ENCODE peak calls at places on chromosomes 12 and 14, in eight cellular contexts. One of them, this sample, is unnamed. For H3K4me1, the result is how much of the 10 kb centered on the place peaks cover.

GRCh38 chr12:9868271-9868815 is 811 bp downstream of the CLEC2B start:
- DNase-seq in body of pancreas: no peak
- DNase-seq in fibroblast of lung: no peak
- DNase-seq in CD8-positive, alpha-beta T cell: no peak
- DNase-seq in GM23248: peak
- DNase-seq in effector memory CD4-positive, alpha-beta T cell: no peak
- DNase-seq in psoas muscle: no peak
- DNase-seq in left ventricle myocardium inferior: no peak
- DNase-seq in this sample: peak

GRCh38 chr12:108321688-108322087 is 17.4 kb downstream of the CMKLR1 start:
- DNase-seq in psoas muscle: no peak
- DNase-seq in CD8-positive, alpha-beta T cell: no peak
- DNase-seq in effector memory CD4-positive, alpha-beta T cell: no peak
- DNase-seq in fibroblast of lung: no peak
- DNase-seq in left ventricle myocardium inferior: no peak
- DNase-seq in GM23248: no peak
- DNase-seq in body of pancreas: no peak
- DNase-seq in this sample: no peak

GRCh38 chr14:33755358-33755757 is 195.5 kb downstream of the EGLN3 start:
- DNase-seq in psoas muscle: no peak
- DNase-seq in body of pancreas: no peak
- DNase-seq in left ventricle myocardium inferior: no peak
- DNase-seq in CD8-positive, alpha-beta T cell: no peak
- DNase-seq in fibroblast of lung: peak
- DNase-seq in GM23248: peak
- DNase-seq in effector memory CD4-positive, alpha-beta T cell: no peak
- DNase-seq in this sample: no peak

GRCh38 chr12:132537049-132537448 is 47.1 kb downstream of the FBRSL1 start:
- DNase-seq in fibroblast of lung: no peak
- DNase-seq in psoas muscle: no peak
- DNase-seq in CD8-positive, alpha-beta T cell: no peak
- DNase-seq in body of pancreas: no peak
- DNase-seq in effector memory CD4-positive, alpha-beta T cell: no peak
- DNase-seq in GM23248: no peak
- DNase-seq in left ventricle myocardium inferior: no peak
- DNase-seq in this sample: no peak

GRCh38 chr14:72576258-72576657 is 317.6 kb downstream of the DPF3 start:
- DNase-seq in effector memory CD4-positive, alpha-beta T cell: no peak
- DNase-seq in body of pancreas: no peak
- DNase-seq in GM23248: peak
- DNase-seq in left ventricle myocardium inferior: no peak
- DNase-seq in psoas muscle: no peak
- DNase-seq in fibroblast of lung: no peak
- DNase-seq in CD8-positive, alpha-beta T cell: no peak
- DNase-seq in this sample: no peak

GRCh38 chr14:61582815-61583214 is 112.5 kb upstream of the HIF1A start:
- DNase-seq in CD8-positive, alpha-beta T cell: no peak
- DNase-seq in body of pancreas: no peak
- DNase-seq in fibroblast of lung: peak
- DNase-seq in left ventricle myocardium inferior: no peak
- DNase-seq in GM23248: peak
- DNase-seq in effector memory CD4-positive, alpha-beta T cell: no peak
- DNase-seq in psoas muscle: no peak
- DNase-seq in this sample: no peak

GRCh38 chr12:76216585-76217472 is 131.4 kb downstream of the BBS10 start:
- DNase-seq in left ventricle myocardium inferior: no peak
- DNase-seq in psoas muscle: no peak
- DNase-seq in effector memory CD4-positive, alpha-beta T cell: no peak
- DNase-seq in body of pancreas: no peak
- DNase-seq in fibroblast of lung: no peak
- DNase-seq in GM23248: no peak
- DNase-seq in CD8-positive, alpha-beta T cell: no peak
- DNase-seq in this sample: no peak

GRCh38 chr14:71498151-71498734 is 434.0 kb upstream of the RGS6 start:
- DNase-seq in left ventricle myocardium inferior: no peak
- DNase-seq in body of pancreas: no peak
- DNase-seq in psoas muscle: no peak
- DNase-seq in CD8-positive, alpha-beta T cell: no peak
- DNase-seq in effector memory CD4-positive, alpha-beta T cell: no peak
- DNase-seq in fibroblast of lung: peak
- DNase-seq in GM23248: peak
- DNase-seq in this sample: no peak

GRCh38 chr12:89353823-89354629 is 1.7 kb upstream of the DUSP6 start:
- DNase-seq in GM23248: peak
- DNase-seq in effector memory CD4-positive, alpha-beta T cell: peak
- DNase-seq in left ventricle myocardium inferior: peak
- DNase-seq in body of pancreas: peak
- DNase-seq in psoas muscle: peak
- DNase-seq in CD8-positive, alpha-beta T cell: peak
- DNase-seq in fibroblast of lung: peak
- DNase-seq in this sample: peak

GRCh38 chr12:104793280-104793679 is 164.8 kb downstream of the SLC41A2 start:
- DNase-seq in fibroblast of lung: peak
- DNase-seq in effector memory CD4-positive, alpha-beta T cell: no peak
- DNase-seq in body of pancreas: no peak
- DNase-seq in left ventricle myocardium inferior: no peak
- DNase-seq in psoas muscle: no peak
- DNase-seq in GM23248: peak
- DNase-seq in CD8-positive, alpha-beta T cell: no peak
- DNase-seq in this sample: no peak

GRCh38 chr14:68249534-68250517 is 430.2 kb downstream of the RAD51B start:
- DNase-seq in effector memory CD4-positive, alpha-beta T cell: no peak
- DNase-seq in fibroblast of lung: peak
- DNase-seq in CD8-positive, alpha-beta T cell: no peak
- DNase-seq in body of pancreas: no peak
- DNase-seq in psoas muscle: no peak
- DNase-seq in left ventricle myocardium inferior: no peak
- DNase-seq in GM23248: peak
- DNase-seq in this sample: no peak

GRCh38 chr14:68248481-68249255 is 429.1 kb downstream of the RAD51B start:
- DNase-seq in GM23248: peak
- DNase-seq in body of pancreas: peak
- DNase-seq in CD8-positive, alpha-beta T cell: no peak
- DNase-seq in psoas muscle: peak
- DNase-seq in left ventricle myocardium inferior: no peak
- DNase-seq in effector memory CD4-positive, alpha-beta T cell: no peak
- DNase-seq in fibroblast of lung: peak
- DNase-seq in this sample: no peak

GRCh38 chr14:68247281-68247680 is 427.7 kb downstream of the RAD51B start:
- DNase-seq in fibroblast of lung: no peak
- DNase-seq in effector memory CD4-positive, alpha-beta T cell: no peak
- DNase-seq in GM23248: no peak
- DNase-seq in body of pancreas: no peak
- DNase-seq in CD8-positive, alpha-beta T cell: no peak
- DNase-seq in left ventricle myocardium inferior: no peak
- DNase-seq in psoas muscle: no peak
- DNase-seq in this sample: no peak

GRCh38 chr14:68246074-68246980 is 426.7 kb downstream of the RAD51B start:
- DNase-seq in fibroblast of lung: peak
- DNase-seq in GM23248: no peak
- DNase-seq in body of pancreas: peak
- DNase-seq in left ventricle myocardium inferior: no peak
- DNase-seq in effector memory CD4-positive, alpha-beta T cell: no peak
- DNase-seq in psoas muscle: no peak
- DNase-seq in CD8-positive, alpha-beta T cell: no peak
- DNase-seq in this sample: no peak

DNA sequence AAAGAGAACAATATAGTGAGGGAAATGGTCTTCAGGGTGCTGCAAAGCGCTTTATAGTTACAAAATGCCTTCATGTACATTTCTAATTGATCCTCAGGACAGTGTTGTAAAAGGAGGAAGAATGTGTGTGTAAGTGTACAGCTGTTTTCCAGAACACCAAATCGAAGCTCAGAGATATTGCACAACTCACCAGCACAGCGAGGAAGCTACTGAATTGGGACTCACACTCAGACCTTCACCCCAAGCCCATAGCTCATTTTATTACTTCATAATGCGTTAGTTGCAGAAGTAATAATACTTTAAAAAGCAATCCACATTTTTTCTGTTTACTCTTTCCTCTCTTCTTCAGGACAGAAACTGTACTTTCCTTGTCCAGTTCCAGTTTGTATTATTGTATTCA is 428.3 kb downstream of the RAD51B start:
- DNase-seq in effector memory CD4-positive, alpha-beta T cell: no peak
- DNase-seq in psoas muscle: no peak
- DNase-seq in GM23248: peak
- DNase-seq in CD8-positive, alpha-beta T cell: no peak
- DNase-seq in left ventricle myocardium inferior: no peak
- DNase-seq in body of pancreas: peak
- DNase-seq in fibroblast of lung: no peak
- DNase-seq in this sample: no peak
- H3K4me1 ChIP-seq in effector memory CD4-positive, alpha-beta T cell: under half
- H3K4me1 ChIP-seq in psoas muscle: half or more
- H3K4me1 ChIP-seq in GM23248: under half
- H3K4me1 ChIP-seq in CD8-positive, alpha-beta T cell: under half
- H3K4me1 ChIP-seq in left ventricle myocardium inferior: half or more
- H3K4me1 ChIP-seq in body of pancreas: half or more
- H3K4me1 ChIP-seq in fibroblast of lung: under half
- H3K4me1 ChIP-seq in this sample: under half

DNA sequence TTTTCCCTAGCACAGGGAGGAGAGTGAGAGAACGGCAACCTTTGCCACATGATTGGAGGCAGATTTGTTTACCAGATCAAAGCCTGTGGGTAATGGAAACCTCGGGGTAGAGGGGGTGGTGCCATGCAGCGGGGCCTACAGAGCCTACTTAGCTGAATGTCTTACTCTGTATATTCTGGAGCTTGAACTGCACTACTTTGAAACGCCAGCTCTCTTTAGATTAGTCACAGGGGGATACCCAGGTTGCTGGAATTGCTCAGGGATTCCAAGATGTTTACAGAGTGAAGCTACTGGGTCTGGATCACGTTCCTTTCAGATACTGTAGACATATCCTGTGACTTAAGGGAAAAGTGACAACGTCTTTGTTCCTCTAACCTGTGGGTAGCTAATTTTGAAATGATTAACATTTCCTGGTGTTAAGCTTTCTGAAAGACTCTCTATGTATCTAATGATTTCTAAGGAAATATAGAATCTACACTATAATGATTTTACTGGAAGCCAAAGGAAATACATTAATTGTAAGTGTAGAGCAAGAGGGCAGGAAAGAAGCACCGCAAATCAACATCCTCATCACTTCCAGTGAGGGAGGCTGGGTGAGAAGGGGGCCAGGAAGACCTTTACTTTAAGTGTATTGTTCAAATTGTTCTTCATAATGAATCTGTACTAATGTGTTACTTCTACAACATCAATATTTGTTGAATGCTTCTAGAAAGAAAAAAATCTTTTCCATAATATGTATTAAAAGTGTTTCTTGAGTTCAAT is 65.5 kb upstream of the DACT1 start:
- DNase-seq in GM23248: peak
- DNase-seq in effector memory CD4-positive, alpha-beta T cell: no peak
- DNase-seq in body of pancreas: no peak
- DNase-seq in CD8-positive, alpha-beta T cell: peak
- DNase-seq in psoas muscle: no peak
- DNase-seq in left ventricle myocardium inferior: no peak
- DNase-seq in fibroblast of lung: peak
- DNase-seq in this sample: peak
- H3K27ac ChIP-seq in GM23248: no peak
- H3K27ac ChIP-seq in effector memory CD4-positive, alpha-beta T cell: no peak
- H3K27ac ChIP-seq in body of pancreas: no peak
- H3K27ac ChIP-seq in CD8-positive, alpha-beta T cell: no peak
- H3K27ac ChIP-seq in psoas muscle: no peak
- H3K27ac ChIP-seq in left ventricle myocardium inferior: no peak
- H3K27ac ChIP-seq in fibroblast of lung: no peak
- H3K27ac ChIP-seq in this sample: peak

DNA sequence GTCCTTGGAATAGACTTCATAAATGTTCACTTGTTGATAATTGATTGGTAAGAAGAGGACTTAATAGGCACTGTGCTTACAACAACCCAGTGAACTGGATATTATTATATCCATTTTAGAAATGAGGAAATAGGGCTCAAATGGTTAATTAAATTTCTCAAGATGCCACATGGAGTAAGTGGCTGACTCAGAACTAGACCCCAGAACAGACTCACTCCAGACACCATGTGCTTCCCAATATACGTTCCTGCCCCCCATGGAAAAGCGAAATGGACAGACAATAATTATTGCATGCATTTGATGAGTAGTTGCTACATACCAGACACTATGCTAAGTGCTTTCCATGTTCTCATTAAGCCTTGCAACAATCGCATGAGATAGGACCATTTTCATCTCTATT is 895 bp upstream of the ANKS1B start:
- DNase-seq in body of pancreas: no peak
- DNase-seq in fibroblast of lung: no peak
- DNase-seq in GM23248: no peak
- DNase-seq in CD8-positive, alpha-beta T cell: no peak
- DNase-seq in left ventricle myocardium inferior: no peak
- DNase-seq in effector memory CD4-positive, alpha-beta T cell: no peak
- DNase-seq in psoas muscle: no peak
- DNase-seq in this sample: no peak
- H3K4me3 ChIP-seq in body of pancreas: no peak
- H3K4me3 ChIP-seq in fibroblast of lung: peak
- H3K4me3 ChIP-seq in GM23248: peak
- H3K4me3 ChIP-seq in CD8-positive, alpha-beta T cell: no peak
- H3K4me3 ChIP-seq in left ventricle myocardium inferior: peak
- H3K4me3 ChIP-seq in effector memory CD4-positive, alpha-beta T cell: no peak
- H3K4me3 ChIP-seq in psoas muscle: peak
- H3K4me3 ChIP-seq in this sample: no peak

GRCh38 chr14:93960774-93961438 is 15.5 kb downstream of the ASB2 start:
- DNase-seq in left ventricle myocardium inferior: no peak
- DNase-seq in fibroblast of lung: no peak
- DNase-seq in CD8-positive, alpha-beta T cell: no peak
- DNase-seq in GM23248: no peak
- DNase-seq in body of pancreas: no peak
- DNase-seq in effector memory CD4-positive, alpha-beta T cell: no peak
- DNase-seq in psoas muscle: no peak
- DNase-seq in this sample: no peak
- H3K4me1 ChIP-seq in left ventricle myocardium inferior: half or more
- H3K4me1 ChIP-seq in fibroblast of lung: under half
- H3K4me1 ChIP-seq in CD8-positive, alpha-beta T cell: half or more
- H3K4me1 ChIP-seq in GM23248: under half
- H3K4me1 ChIP-seq in body of pancreas: under half
- H3K4me1 ChIP-seq in effector memory CD4-positive, alpha-beta T cell: half or more
- H3K4me1 ChIP-seq in psoas muscle: half or more
- H3K4me1 ChIP-seq in this sample: half or more